ENCODE peak calls at places on chromosomes 16 and 17, in ten cellular contexts. One of them, this sample, is unnamed.

GRCh38 chr16:17416461-17417221 is 54.1 kb downstream of the XYLT1 start:
- DNase-seq in dorsolateral prefrontal cortex: no peak
- DNase-seq in mammary epithelial cell: no peak
- DNase-seq in left ventricle myocardium inferior: peak
- DNase-seq in cardiac fibroblast: peak
- DNase-seq in IMR-90: peak
- DNase-seq in activated CD8-positive, alpha-beta T cell treated with anti-CD3 and anti-CD28 coated beads for 36 hours: peak
- DNase-seq in fibroblast of villous mesenchyme: peak
- DNase-seq in foreskin fibroblast: peak
- DNase-seq in astrocyte: peak
- DNase-seq in this sample: peak

GRCh38 chr17:31226373-31226772 is 70.7 kb downstream of the OMG start:
- DNase-seq in dorsolateral prefrontal cortex: no peak
- DNase-seq in mammary epithelial cell: no peak
- DNase-seq in left ventricle myocardium inferior: no peak
- DNase-seq in cardiac fibroblast: no peak
- DNase-seq in IMR-90: no peak
- DNase-seq in activated CD8-positive, alpha-beta T cell treated with anti-CD3 and anti-CD28 coated beads for 36 hours: peak
- DNase-seq in fibroblast of villous mesenchyme: no peak
- DNase-seq in foreskin fibroblast: no peak
- DNase-seq in astrocyte: no peak
- DNase-seq in this sample: no peak

GRCh38 chr17:7175363-7175733 is 3.8 kb downstream of the ASGR1 start:
- DNase-seq in dorsolateral prefrontal cortex: no peak
- DNase-seq in mammary epithelial cell: no peak
- DNase-seq in left ventricle myocardium inferior: no peak
- DNase-seq in cardiac fibroblast: no peak
- DNase-seq in IMR-90: no peak
- DNase-seq in activated CD8-positive, alpha-beta T cell treated with anti-CD3 and anti-CD28 coated beads for 36 hours: no peak
- DNase-seq in fibroblast of villous mesenchyme: no peak
- DNase-seq in foreskin fibroblast: no peak
- DNase-seq in astrocyte: no peak
- DNase-seq in this sample: no peak

GRCh38 chr16:53457670-53458069 is 23.4 kb downstream of the RBL2 start:
- DNase-seq in dorsolateral prefrontal cortex: no peak
- DNase-seq in mammary epithelial cell: peak
- DNase-seq in left ventricle myocardium inferior: no peak
- DNase-seq in cardiac fibroblast: no peak
- DNase-seq in IMR-90: no peak
- DNase-seq in activated CD8-positive, alpha-beta T cell treated with anti-CD3 and anti-CD28 coated beads for 36 hours: peak
- DNase-seq in fibroblast of villous mesenchyme: no peak
- DNase-seq in foreskin fibroblast: no peak
- DNase-seq in astrocyte: no peak
- DNase-seq in this sample: no peak

GRCh38 chr16:89442990-89443726 is 47.2 kb downstream of the ANKRD11 start:
- DNase-seq in dorsolateral prefrontal cortex: no peak
- DNase-seq in mammary epithelial cell: peak
- DNase-seq in left ventricle myocardium inferior: no peak
- DNase-seq in cardiac fibroblast: peak
- DNase-seq in IMR-90: peak
- DNase-seq in activated CD8-positive, alpha-beta T cell treated with anti-CD3 and anti-CD28 coated beads for 36 hours: peak
- DNase-seq in fibroblast of villous mesenchyme: peak
- DNase-seq in foreskin fibroblast: peak
- DNase-seq in astrocyte: peak
- DNase-seq in this sample: no peak

GRCh38 chr17:16491131-16491702 is 776 bp downstream of the LRRC75A start:
- DNase-seq in dorsolateral prefrontal cortex: no peak
- DNase-seq in mammary epithelial cell: no peak
- DNase-seq in left ventricle myocardium inferior: no peak
- DNase-seq in cardiac fibroblast: no peak
- DNase-seq in IMR-90: no peak
- DNase-seq in activated CD8-positive, alpha-beta T cell treated with anti-CD3 and anti-CD28 coated beads for 36 hours: peak
- DNase-seq in fibroblast of villous mesenchyme: no peak
- DNase-seq in foreskin fibroblast: no peak
- DNase-seq in astrocyte: no peak
- DNase-seq in this sample: no peak

GRCh38 chr17:37060966-37061365 is 112.2 kb downstream of the AATF start:
- DNase-seq in dorsolateral prefrontal cortex: no peak
- DNase-seq in mammary epithelial cell: no peak
- DNase-seq in left ventricle myocardium inferior: no peak
- DNase-seq in cardiac fibroblast: no peak
- DNase-seq in IMR-90: no peak
- DNase-seq in activated CD8-positive, alpha-beta T cell treated with anti-CD3 and anti-CD28 coated beads for 36 hours: no peak
- DNase-seq in fibroblast of villous mesenchyme: no peak
- DNase-seq in foreskin fibroblast: no peak
- DNase-seq in astrocyte: no peak
- DNase-seq in this sample: no peak

GRCh38 chr17:8360260-8360659 is 16.2 kb downstream of the KRABD2 start:
- DNase-seq in dorsolateral prefrontal cortex: no peak
- DNase-seq in mammary epithelial cell: no peak
- DNase-seq in left ventricle myocardium inferior: no peak
- DNase-seq in cardiac fibroblast: no peak
- DNase-seq in IMR-90: no peak
- DNase-seq in activated CD8-positive, alpha-beta T cell treated with anti-CD3 and anti-CD28 coated beads for 36 hours: no peak
- DNase-seq in fibroblast of villous mesenchyme: peak
- DNase-seq in foreskin fibroblast: no peak
- DNase-seq in astrocyte: no peak
- DNase-seq in this sample: no peak

GRCh38 chr16:87186876-87187533 is 130.2 kb downstream of the C16orf95 start:
- DNase-seq in dorsolateral prefrontal cortex: no peak
- DNase-seq in mammary epithelial cell: no peak
- DNase-seq in left ventricle myocardium inferior: no peak
- DNase-seq in cardiac fibroblast: no peak
- DNase-seq in IMR-90: no peak
- DNase-seq in activated CD8-positive, alpha-beta T cell treated with anti-CD3 and anti-CD28 coated beads for 36 hours: no peak
- DNase-seq in fibroblast of villous mesenchyme: no peak
- DNase-seq in foreskin fibroblast: no peak
- DNase-seq in astrocyte: no peak
- DNase-seq in this sample: no peak

GRCh38 chr16:87188104-87188503 is 129.1 kb downstream of the C16orf95 start:
- DNase-seq in dorsolateral prefrontal cortex: no peak
- DNase-seq in mammary epithelial cell: no peak
- DNase-seq in left ventricle myocardium inferior: no peak
- DNase-seq in cardiac fibroblast: no peak
- DNase-seq in IMR-90: no peak
- DNase-seq in activated CD8-positive, alpha-beta T cell treated with anti-CD3 and anti-CD28 coated beads for 36 hours: no peak
- DNase-seq in fibroblast of villous mesenchyme: no peak
- DNase-seq in foreskin fibroblast: no peak
- DNase-seq in astrocyte: no peak
- DNase-seq in this sample: no peak

GRCh38 chr16:87189426-87189825 is 127.8 kb downstream of the C16orf95 start:
- DNase-seq in dorsolateral prefrontal cortex: no peak
- DNase-seq in mammary epithelial cell: no peak
- DNase-seq in left ventricle myocardium inferior: no peak
- DNase-seq in cardiac fibroblast: no peak
- DNase-seq in IMR-90: no peak
- DNase-seq in activated CD8-positive, alpha-beta T cell treated with anti-CD3 and anti-CD28 coated beads for 36 hours: no peak
- DNase-seq in fibroblast of villous mesenchyme: no peak
- DNase-seq in foreskin fibroblast: no peak
- DNase-seq in astrocyte: no peak
- DNase-seq in this sample: no peak

GRCh38 chr16:87192418-87193073 is 124.6 kb downstream of the C16orf95 start:
- DNase-seq in dorsolateral prefrontal cortex: no peak
- DNase-seq in mammary epithelial cell: no peak
- DNase-seq in left ventricle myocardium inferior: no peak
- DNase-seq in cardiac fibroblast: no peak
- DNase-seq in IMR-90: no peak
- DNase-seq in activated CD8-positive, alpha-beta T cell treated with anti-CD3 and anti-CD28 coated beads for 36 hours: no peak
- DNase-seq in fibroblast of villous mesenchyme: no peak
- DNase-seq in foreskin fibroblast: no peak
- DNase-seq in astrocyte: no peak
- DNase-seq in this sample: no peak

DNA sequence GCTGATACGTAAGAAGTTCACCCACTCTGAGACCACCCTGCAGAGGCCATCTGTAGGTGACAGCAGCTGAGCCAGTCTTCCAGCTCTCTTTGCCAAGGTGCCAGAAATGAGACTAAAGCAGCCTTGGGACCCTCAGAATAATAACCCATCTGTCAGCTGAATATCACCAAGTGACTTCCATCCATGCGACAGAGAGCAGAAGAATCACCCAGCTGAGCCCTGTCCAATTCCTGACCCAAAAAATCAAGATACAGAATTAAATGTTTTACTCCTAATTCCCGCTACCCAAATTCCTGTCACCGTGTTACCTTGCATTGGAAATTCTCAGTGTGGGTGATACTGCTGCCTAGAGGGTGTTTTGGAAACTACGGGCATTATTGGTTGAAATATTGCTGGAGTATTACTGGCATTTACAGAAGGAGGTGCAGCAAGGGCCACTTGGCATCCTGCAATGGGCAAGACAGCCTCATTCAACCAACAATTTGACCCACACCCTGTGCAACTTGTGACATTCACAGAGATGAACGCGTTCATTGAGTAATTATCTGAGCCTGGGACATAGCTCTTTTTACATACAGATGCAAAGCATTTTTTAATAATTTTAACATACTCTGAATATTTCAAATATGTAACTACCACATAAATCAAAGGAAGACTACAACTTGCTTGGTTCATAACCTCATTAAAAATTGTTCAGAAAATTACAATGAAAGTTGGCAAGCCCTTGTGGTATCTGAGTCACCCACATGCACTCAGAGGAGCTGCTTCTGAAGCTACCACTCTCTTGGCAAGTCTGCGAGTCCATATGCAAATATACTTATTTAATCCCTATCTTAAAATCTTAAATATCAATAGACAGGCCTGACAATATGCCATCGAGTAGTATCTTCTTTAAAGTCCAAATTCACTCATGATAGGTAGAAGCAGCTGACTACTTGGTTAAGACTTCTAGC is 126.6 kb downstream of the C16orf95 start:
- DNase-seq in dorsolateral prefrontal cortex: no peak
- DNase-seq in mammary epithelial cell: no peak
- DNase-seq in left ventricle myocardium inferior: no peak
- DNase-seq in cardiac fibroblast: no peak
- DNase-seq in IMR-90: no peak
- DNase-seq in activated CD8-positive, alpha-beta T cell treated with anti-CD3 and anti-CD28 coated beads for 36 hours: no peak
- DNase-seq in fibroblast of villous mesenchyme: no peak
- DNase-seq in foreskin fibroblast: no peak
- DNase-seq in astrocyte: peak
- DNase-seq in this sample: no peak
- TF ChIP-seq CTCF in dorsolateral prefrontal cortex: no peak
- TF ChIP-seq CTCF in mammary epithelial cell: peak
- TF ChIP-seq CTCF in left ventricle myocardium inferior: no peak
- TF ChIP-seq CTCF in cardiac fibroblast: peak
- TF ChIP-seq CTCF in IMR-90: no peak
- TF ChIP-seq CTCF in activated CD8-positive, alpha-beta T cell treated with anti-CD3 and anti-CD28 coated beads for 36 hours: no peak
- TF ChIP-seq CTCF in fibroblast of villous mesenchyme: no peak
- TF ChIP-seq CTCF in foreskin fibroblast: no peak
- TF ChIP-seq CTCF in astrocyte: peak
- TF ChIP-seq CTCF in this sample: peak

DNA sequence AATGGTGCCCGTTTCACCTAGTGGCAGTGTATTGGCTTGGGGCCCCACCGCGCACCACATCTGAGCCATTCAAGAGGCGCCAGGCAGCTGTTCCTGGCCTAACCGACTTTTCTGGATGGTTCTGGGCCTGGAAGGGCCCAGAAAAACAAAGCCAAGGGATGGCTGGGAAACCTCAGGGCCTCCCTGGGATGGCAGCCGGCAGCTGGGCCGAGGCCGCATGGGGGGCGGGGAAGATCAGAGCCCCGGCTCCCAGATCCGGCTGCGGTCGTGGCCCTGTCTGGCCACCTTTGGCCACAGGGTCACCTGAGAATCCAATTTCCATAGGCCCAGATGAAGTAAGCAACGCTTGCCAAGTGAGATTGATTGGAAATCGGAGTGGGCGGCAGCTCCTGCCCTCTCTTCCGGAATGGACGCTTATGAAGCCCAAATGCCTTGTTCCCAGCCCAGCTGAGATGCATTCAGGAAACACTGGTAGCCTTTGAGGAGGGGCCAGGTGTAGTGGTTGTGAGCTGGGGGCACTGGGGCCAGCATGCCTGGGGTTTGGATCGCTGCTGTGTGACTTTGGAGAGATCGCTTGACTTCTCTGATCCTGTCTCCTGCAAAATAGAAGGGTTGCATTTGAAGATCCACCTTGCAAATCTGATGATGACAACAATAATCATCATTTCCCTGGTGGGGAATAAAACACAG is 163.8 kb upstream of the GSE1 start:
- DNase-seq in dorsolateral prefrontal cortex: no peak
- DNase-seq in mammary epithelial cell: no peak
- DNase-seq in left ventricle myocardium inferior: no peak
- DNase-seq in cardiac fibroblast: no peak
- DNase-seq in IMR-90: no peak
- DNase-seq in activated CD8-positive, alpha-beta T cell treated with anti-CD3 and anti-CD28 coated beads for 36 hours: no peak
- DNase-seq in fibroblast of villous mesenchyme: no peak
- DNase-seq in foreskin fibroblast: no peak
- DNase-seq in astrocyte: no peak
- DNase-seq in this sample: no peak
- TF ChIP-seq CTCF in dorsolateral prefrontal cortex: no peak
- TF ChIP-seq CTCF in mammary epithelial cell: no peak
- TF ChIP-seq CTCF in left ventricle myocardium inferior: no peak
- TF ChIP-seq CTCF in cardiac fibroblast: no peak
- TF ChIP-seq CTCF in IMR-90: no peak
- TF ChIP-seq CTCF in activated CD8-positive, alpha-beta T cell treated with anti-CD3 and anti-CD28 coated beads for 36 hours: no peak
- TF ChIP-seq CTCF in fibroblast of villous mesenchyme: no peak
- TF ChIP-seq CTCF in foreskin fibroblast: no peak
- TF ChIP-seq CTCF in astrocyte: no peak
- TF ChIP-seq CTCF in this sample: no peak

GRCh38 chr17:4933646-4934045 is 1.6 kb downstream of the GP1BA start:
- DNase-seq in dorsolateral prefrontal cortex: no peak
- DNase-seq in mammary epithelial cell: no peak
- DNase-seq in left ventricle myocardium inferior: no peak
- DNase-seq in cardiac fibroblast: no peak
- DNase-seq in IMR-90: no peak
- DNase-seq in activated CD8-positive, alpha-beta T cell treated with anti-CD3 and anti-CD28 coated beads for 36 hours: no peak
- DNase-seq in fibroblast of villous mesenchyme: no peak
- DNase-seq in foreskin fibroblast: no peak
- DNase-seq in astrocyte: no peak
- DNase-seq in this sample: no peak

GRCh38 chr17:4932756-4933155 is 679 bp downstream of the GP1BA start:
- DNase-seq in dorsolateral prefrontal cortex: no peak
- DNase-seq in mammary epithelial cell: no peak
- DNase-seq in left ventricle myocardium inferior: no peak
- DNase-seq in cardiac fibroblast: no peak
- DNase-seq in IMR-90: no peak
- DNase-seq in activated CD8-positive, alpha-beta T cell treated with anti-CD3 and anti-CD28 coated beads for 36 hours: no peak
- DNase-seq in fibroblast of villous mesenchyme: no peak
- DNase-seq in foreskin fibroblast: no peak
- DNase-seq in astrocyte: no peak
- DNase-seq in this sample: no peak

GRCh38 chr17:4935650-4936049 is 3.6 kb downstream of the GP1BA start:
- DNase-seq in dorsolateral prefrontal cortex: no peak
- DNase-seq in mammary epithelial cell: no peak
- DNase-seq in left ventricle myocardium inferior: no peak
- DNase-seq in cardiac fibroblast: no peak
- DNase-seq in IMR-90: no peak
- DNase-seq in activated CD8-positive, alpha-beta T cell treated with anti-CD3 and anti-CD28 coated beads for 36 hours: no peak
- DNase-seq in fibroblast of villous mesenchyme: no peak
- DNase-seq in foreskin fibroblast: no peak
- DNase-seq in astrocyte: no peak
- DNase-seq in this sample: no peak

GRCh38 chr17:4936436-4936835 is 3.4 kb downstream of the SLC25A11 start:
- DNase-seq in dorsolateral prefrontal cortex: no peak
- DNase-seq in mammary epithelial cell: no peak
- DNase-seq in left ventricle myocardium inferior: no peak
- DNase-seq in cardiac fibroblast: no peak
- DNase-seq in IMR-90: no peak
- DNase-seq in activated CD8-positive, alpha-beta T cell treated with anti-CD3 and anti-CD28 coated beads for 36 hours: no peak
- DNase-seq in fibroblast of villous mesenchyme: no peak
- DNase-seq in foreskin fibroblast: no peak
- DNase-seq in astrocyte: no peak
- DNase-seq in this sample: no peak

GRCh38 chr17:4934173-4934979 is 2.3 kb downstream of the GP1BA start:
- DNase-seq in dorsolateral prefrontal cortex: no peak
- DNase-seq in mammary epithelial cell: peak
- DNase-seq in left ventricle myocardium inferior: no peak
- DNase-seq in cardiac fibroblast: peak
- DNase-seq in IMR-90: peak
- DNase-seq in activated CD8-positive, alpha-beta T cell treated with anti-CD3 and anti-CD28 coated beads for 36 hours: peak
- DNase-seq in fibroblast of villous mesenchyme: peak
- DNase-seq in foreskin fibroblast: no peak
- DNase-seq in astrocyte: peak
- DNase-seq in this sample: no peak
- TF ChIP-seq CTCF in dorsolateral prefrontal cortex: no peak
- TF ChIP-seq CTCF in mammary epithelial cell: no peak
- TF ChIP-seq CTCF in left ventricle myocardium inferior: no peak
- TF ChIP-seq CTCF in cardiac fibroblast: peak
- TF ChIP-seq CTCF in IMR-90: peak
- TF ChIP-seq CTCF in activated CD8-positive, alpha-beta T cell treated with anti-CD3 and anti-CD28 coated beads for 36 hours: peak
- TF ChIP-seq CTCF in fibroblast of villous mesenchyme: peak
- TF ChIP-seq CTCF in foreskin fibroblast: peak
- TF ChIP-seq CTCF in astrocyte: peak
- TF ChIP-seq CTCF in this sample: peak

GRCh38 chr16:337975-338575 is 14.4 kb downstream of the AXIN1 start:
- DNase-seq in dorsolateral prefrontal cortex: no peak
- DNase-seq in mammary epithelial cell: no peak
- DNase-seq in left ventricle myocardium inferior: no peak
- DNase-seq in cardiac fibroblast: no peak
- DNase-seq in IMR-90: no peak
- DNase-seq in activated CD8-positive, alpha-beta T cell treated with anti-CD3 and anti-CD28 coated beads for 36 hours: no peak
- DNase-seq in fibroblast of villous mesenchyme: no peak
- DNase-seq in foreskin fibroblast: no peak
- DNase-seq in astrocyte: no peak
- DNase-seq in this sample: no peak

GRCh38 chr16:342455-343213 is 9.9 kb downstream of the AXIN1 start:
- DNase-seq in dorsolateral prefrontal cortex: no peak
- DNase-seq in mammary epithelial cell: no peak
- DNase-seq in left ventricle myocardium inferior: no peak
- DNase-seq in cardiac fibroblast: no peak
- DNase-seq in IMR-90: no peak
- DNase-seq in activated CD8-positive, alpha-beta T cell treated with anti-CD3 and anti-CD28 coated beads for 36 hours: no peak
- DNase-seq in fibroblast of villous mesenchyme: no peak
- DNase-seq in foreskin fibroblast: no peak
- DNase-seq in astrocyte: no peak
- DNase-seq in this sample: no peak

GRCh38 chr16:339680-340079 is 12.8 kb downstream of the AXIN1 start:
- DNase-seq in dorsolateral prefrontal cortex: no peak
- DNase-seq in mammary epithelial cell: no peak
- DNase-seq in left ventricle myocardium inferior: no peak
- DNase-seq in cardiac fibroblast: no peak
- DNase-seq in IMR-90: no peak
- DNase-seq in activated CD8-positive, alpha-beta T cell treated with anti-CD3 and anti-CD28 coated beads for 36 hours: peak
- DNase-seq in fibroblast of villous mesenchyme: no peak
- DNase-seq in foreskin fibroblast: no peak
- DNase-seq in astrocyte: no peak
- DNase-seq in this sample: no peak

GRCh38 chr16:337437-337836 is 15.1 kb downstream of the AXIN1 start:
- DNase-seq in dorsolateral prefrontal cortex: no peak
- DNase-seq in mammary epithelial cell: no peak
- DNase-seq in left ventricle myocardium inferior: no peak
- DNase-seq in cardiac fibroblast: no peak
- DNase-seq in IMR-90: no peak
- DNase-seq in activated CD8-positive, alpha-beta T cell treated with anti-CD3 and anti-CD28 coated beads for 36 hours: no peak
- DNase-seq in fibroblast of villous mesenchyme: no peak
- DNase-seq in foreskin fibroblast: no peak
- DNase-seq in astrocyte: no peak
- DNase-seq in this sample: no peak

GRCh38 chr16:340370-341091 is 12.0 kb downstream of the AXIN1 start:
- DNase-seq in dorsolateral prefrontal cortex: no peak
- DNase-seq in mammary epithelial cell: no peak
- DNase-seq in left ventricle myocardium inferior: no peak
- DNase-seq in cardiac fibroblast: no peak
- DNase-seq in IMR-90: no peak
- DNase-seq in activated CD8-positive, alpha-beta T cell treated with anti-CD3 and anti-CD28 coated beads for 36 hours: no peak
- DNase-seq in fibroblast of villous mesenchyme: no peak
- DNase-seq in foreskin fibroblast: no peak
- DNase-seq in astrocyte: no peak
- DNase-seq in this sample: no peak
- TF ChIP-seq CTCF in dorsolateral prefrontal cortex: no peak
- TF ChIP-seq CTCF in mammary epithelial cell: no peak
- TF ChIP-seq CTCF in left ventricle myocardium inferior: no peak
- TF ChIP-seq CTCF in cardiac fibroblast: no peak
- TF ChIP-seq CTCF in IMR-90: no peak
- TF ChIP-seq CTCF in activated CD8-positive, alpha-beta T cell treated with anti-CD3 and anti-CD28 coated beads for 36 hours: no peak
- TF ChIP-seq CTCF in fibroblast of villous mesenchyme: no peak
- TF ChIP-seq CTCF in foreskin fibroblast: no peak
- TF ChIP-seq CTCF in astrocyte: no peak
- TF ChIP-seq CTCF in this sample: no peak

This sample was measured in neural crest cell.